ENCODE peak calls at places on chromosomes 6 and 20, in seven cellular contexts. C is psoas muscle, U is left lung, A is PC-3, J is stomach, P is aorta, Q is heart left ventricle. F is an unnamed sample. For H3K27me3, the result is how much of the 10 kb centered on the place peaks cover.

GRCh38 chr6:12422848-12423247 is 132.7 kb downstream of the EDN1 start:
- DNase-seq in J (no peak), C (no peak), A (no peak), Q (no peak), P (peak), U (no peak), F (no peak)

GRCh38 chr6:108164815-108165706 is 761 bp upstream of the NR2E1 start:
- DNase-seq in Q (no peak), A (no peak), U (no peak), P (no peak), J (no peak), C (no peak), F (no peak)

GRCh38 chr6:154343473-154344308 is 12.9 kb downstream of the IPCEF1 start:
- DNase-seq in A (peak), Q (peak), C (no peak), U (peak), P (no peak), J (peak), F (peak)

GRCh38 chr6:111154981-111155380 is 67.7 kb downstream of the SLC16A10 start:
- DNase-seq in U (no peak), P (no peak), A (no peak), Q (no peak), J (no peak), C (no peak), F (no peak)

GRCh38 chr6:48664850-48665249 is 553.9 kb upstream of the PTCHD4 start:
- DNase-seq in P (no peak), C (no peak), J (no peak), U (no peak), A (no peak), Q (no peak), F (no peak)

GRCh38 chr20:63530788-63531160 is 6.4 kb downstream of the PTK6 start:
- DNase-seq in P (no peak), C (no peak), U (no peak), Q (peak), A (no peak), J (peak), F (no peak)

GRCh38 chr6:23350752-23351453 is 775.1 kb upstream of the NRSN1 start:
- DNase-seq in P (no peak), C (no peak), A (peak), J (no peak), Q (no peak), U (no peak), F (no peak)

GRCh38 chr6:20608371-20608770 is 74.1 kb downstream of the CDKAL1 start:
- DNase-seq in Q (no peak), C (no peak), P (no peak), J (no peak), U (no peak), A (no peak), F (no peak)

GRCh38 chr20:17910828-17911294 is 57.7 kb downstream of the SNX5 start:
- DNase-seq in A (peak), Q (peak), U (no peak), C (peak), P (no peak), J (no peak), F (no peak)

GRCh38 chr6:125314019-125314581 is 12.3 kb upstream of the HDDC2 start:
- DNase-seq in C (peak), A (peak), U (peak), J (peak), P (peak), Q (peak), F (peak)

GRCh38 chr6:156889469-156889868 is 112.3 kb downstream of the ARID1B start:
- DNase-seq in C (no peak), P (no peak), Q (no peak), U (no peak), J (no peak), A (no peak), F (no peak)
- H3K27me3 ChIP-seq in C (under half), P (under half), Q (under half), U (under half), J (under half), A (under half), F (under half)

GRCh38 chr20:54456972-54457371 is 18.4 kb upstream of the DOK5 start:
- DNase-seq in P (no peak), A (no peak), J (no peak), Q (no peak), C (no peak), U (no peak), F (no peak)
- H3K4me3 ChIP-seq in P (no peak), A (no peak), J (no peak), Q (no peak), C (no peak), U (no peak), F (no peak)

GRCh38 chr6:13465734-13466133 is 21.7 kb downstream of the GFOD1 start:
- DNase-seq in U (no peak), J (no peak), P (no peak), C (no peak), Q (no peak), A (no peak), F (no peak)
- H3K27me3 ChIP-seq in U (under half), J (under half), P (under half), C (under half), Q (under half), A (under half), F (under half)

GRCh38 chr6:46734867-46735719 is at the start of gene PLA2G7:
- DNase-seq in Q (no peak), U (peak), C (peak), P (peak), J (no peak), A (peak), F (no peak)
- H3K4me3 ChIP-seq in Q (peak), U (peak), C (peak), P (peak), J (peak), A (peak), F (no peak)

GRCh38 chr20:37426978-37427377 is 81.0 kb downstream of the SRC start:
- DNase-seq in U (no peak), P (no peak), C (no peak), J (no peak), Q (no peak), A (no peak), F (no peak)
- H3K27me3 ChIP-seq in U (under half), P (under half), C (half or more), J (under half), Q (under half), A (half or more), F (under half)

GRCh38 chr20:49185071-49185757 is 2.9 kb downstream of the STAU1 start:
- DNase-seq in J (no peak), Q (no peak), U (no peak), C (no peak), A (no peak), P (no peak), F (no peak)
- H3K4me3 ChIP-seq in J (no peak), Q (no peak), U (no peak), C (peak), A (peak), P (no peak), F (no peak)

GRCh38 chr6:159908535-159908934 is 17.7 kb downstream of the MAS1 start:
- DNase-seq in U (no peak), J (no peak), Q (no peak), P (no peak), A (no peak), C (no peak), F (no peak)
- H3K27me3 ChIP-seq in U (under half), J (under half), Q (under half), P (under half), A (under half), C (under half), F (under half)